ENCODE peak calls at places on chromosomes 4 and X, in four cellular contexts. T, Z, V and F are unnamed samples.

GRCh38 chr4:88106205-88106604 is 52.2 kb downstream of the ABCG2 start:
- DNase-seq in T (no peak), Z (no peak), V (no peak), F (no peak)

GRCh38 chr4:181822005-181822375 is 421.2 kb upstream of the TENM3 start:
- DNase-seq in T (no peak), Z (no peak), V (no peak), F (peak)

GRCh38 chr4:181365671-181366070 is 877.5 kb upstream of the TENM3 start:
- DNase-seq in T (no peak), Z (no peak), V (no peak), F (no peak)

GRCh38 chrX:153387345-153387744 is 13.8 kb downstream of the PNMA6E start:
- DNase-seq in T (no peak), Z (no peak), V (no peak), F (no peak)

GRCh38 chrX:43949669-43950068 is 23.5 kb downstream of the NDP start:
- DNase-seq in T (peak), Z (no peak), V (peak), F (no peak)

GRCh38 chrX:19630776-19631707 is 115.7 kb upstream of the MAP3K15 start:
- DNase-seq in T (no peak), Z (no peak), V (no peak), F (no peak)

GRCh38 chrX:82945332-82945731 is 562.8 kb upstream of the POU3F4 start:
- DNase-seq in T (no peak), Z (no peak), V (no peak), F (no peak)

GRCh38 chr4:57312296-57312695 is 202.1 kb upstream of the IGFBP7 start:
- DNase-seq in T (no peak), Z (no peak), V (no peak), F (no peak)

GRCh38 chr4:41561241-41561640 is 23.3 kb downstream of the LIMCH1 start:
- DNase-seq in T (no peak), Z (no peak), V (no peak), F (no peak)

GRCh38 chr4:41887821-41888699 is 47.2 kb upstream of the TMEM33 start:
- DNase-seq in T (peak), Z (no peak), V (peak), F (no peak)

GRCh38 chr4:48943387-48943786 is 36.8 kb upstream of the OCIAD2 start:
- DNase-seq in T (peak), Z (no peak), V (peak), F (no peak)

GRCh38 chr4:10173039-10173753 is 56.6 kb upstream of the WDR1 start:
- DNase-seq in T (no peak), Z (no peak), V (no peak), F (no peak)

GRCh38 chrX:129585691-129586090 is 45.6 kb downstream of the OCRL start:
- DNase-seq in T (no peak), Z (no peak), V (peak), F (no peak)

GRCh38 chrX:69046996-69047490 is 118.2 kb downstream of the PJA1 start:
- DNase-seq in T (no peak), Z (no peak), V (no peak), F (no peak)

GRCh38 chr4:123891901-123892300 is 495.3 kb downstream of the SPRY1 start:
- DNase-seq in T (no peak), Z (no peak), V (no peak), F (no peak)

GRCh38 chr4:164058775-164059174 is 564.3 kb downstream of the TMA16 start:
- DNase-seq in T (no peak), Z (no peak), V (no peak), F (no peak)

GRCh38 chr4:56804551-56804950 is 16.9 kb downstream of the SPINK2 start:
- DNase-seq in T (no peak), Z (peak), V (no peak), F (no peak)

GRCh38 chrX:107773206-107773605 is 2.4 kb downstream of the TSC22D3 start:
- DNase-seq in T (no peak), Z (no peak), V (no peak), F (no peak)

GRCh38 chrX:12767856-12768255 is 23.4 kb upstream of the PRPS2 start:
- DNase-seq in T (no peak), Z (no peak), V (no peak), F (peak)

GRCh38 chr4:14168919-14169318 is 541.4 kb upstream of the BOD1L1 start:
- DNase-seq in T (no peak), Z (peak), V (no peak), F (peak)

GRCh38 chr4:16089156-16089555 is 5.3 kb upstream of the PROM1 start:
- DNase-seq in T (no peak), Z (no peak), V (no peak), F (no peak)
- TF ChIP-seq FOXM1 in T (no peak), Z (no peak), V (no peak), F (no peak)

GRCh38 chrX:1598021-1598875 is 6.8 kb downstream of the AKAP17A start:
- DNase-seq in T (no peak), Z (no peak), V (no peak), F (no peak)

GRCh38 chrX:1596676-1597344 is 5.4 kb downstream of the AKAP17A start:
- DNase-seq in T (no peak), Z (no peak), V (no peak), F (no peak)

GRCh38 chrX:1597345-1598020 is 6.1 kb downstream of the AKAP17A start:
- DNase-seq in T (no peak), Z (no peak), V (no peak), F (no peak)

GRCh38 chrX:1593286-1594271 is 2.2 kb downstream of the AKAP17A start:
- DNase-seq in T (no peak), Z (no peak), V (no peak), F (no peak)

GRCh38 chrX:1595711-1596060 is 4.3 kb downstream of the AKAP17A start:
- DNase-seq in T (no peak), Z (no peak), V (no peak), F (no peak)
- TF ChIP-seq FOXM1 in T (no peak), Z (no peak), V (no peak), F (no peak)

GRCh38 chrX:53071604-53072417 is 10.4 kb upstream of the TSPYL2 start:
- DNase-seq in T (peak), Z (peak), V (peak), F (peak)

GRCh38 chrX:53071064-53071463 is 11.1 kb upstream of the TSPYL2 start:
- DNase-seq in T (no peak), Z (no peak), V (no peak), F (no peak)

GRCh38 chrX:53074987-53075386 is 7.2 kb upstream of the TSPYL2 start:
- DNase-seq in T (no peak), Z (no peak), V (no peak), F (no peak)

GRCh38 chrX:53072418-53073114 is 9.6 kb upstream of the TSPYL2 start:
- DNase-seq in T (no peak), Z (no peak), V (no peak), F (no peak)

DNA sequence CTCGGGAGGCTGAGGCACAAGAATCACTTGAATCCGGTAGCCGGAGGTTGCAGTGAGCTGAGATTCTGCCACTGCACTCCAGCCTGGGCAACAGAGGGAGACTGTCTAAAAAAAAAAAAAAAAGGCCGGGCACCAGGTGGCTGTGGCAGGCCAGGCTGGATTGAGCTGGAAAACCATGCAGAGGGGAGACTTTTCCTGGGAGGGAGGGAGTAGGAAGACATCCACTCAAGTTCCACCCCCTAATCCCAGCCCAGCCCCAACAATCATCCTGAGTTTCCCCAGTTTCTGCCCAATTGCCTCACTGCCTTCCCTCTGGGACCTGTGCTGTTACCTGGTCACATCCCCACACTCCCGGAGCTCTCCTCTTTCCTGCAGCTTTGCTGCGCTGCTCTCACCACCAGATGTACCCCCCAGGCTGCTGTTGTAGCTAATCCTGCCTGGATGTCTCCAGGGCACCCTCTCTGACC is 9.0 kb upstream of the TSPYL2 start:
- DNase-seq in T (no peak), Z (no peak), V (no peak), F (no peak)
- TF ChIP-seq FOXM1 in T (no peak), Z (no peak), V (no peak), F (no peak)

DNA sequence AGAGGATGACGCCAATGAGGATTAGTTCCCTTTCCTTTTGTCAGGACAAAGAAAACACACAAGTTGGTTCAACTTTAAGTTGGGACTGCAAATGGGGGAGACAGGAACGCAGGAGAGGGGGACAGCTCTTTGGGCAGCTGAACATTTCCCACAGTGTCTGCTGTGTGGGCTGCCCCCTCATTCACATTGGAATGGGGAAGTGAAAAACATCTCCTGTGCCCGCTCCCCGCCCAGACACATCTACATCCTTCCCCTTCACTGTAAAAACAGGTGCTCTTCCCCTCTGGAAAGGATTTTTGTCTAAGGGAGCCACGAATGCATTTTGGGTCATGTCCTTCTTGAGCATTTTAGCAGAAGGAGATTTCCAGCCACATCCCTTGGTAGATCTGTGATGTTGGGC is 44.5 kb upstream of the TBC1D9 start:
- DNase-seq in T (no peak), Z (no peak), V (no peak), F (no peak)
- TF ChIP-seq FOXM1 in T (no peak), Z (no peak), V (no peak), F (no peak)

GRCh38 chrX:115367455-115367854 is 77.9 kb downstream of the LUZP4 start:
- DNase-seq in T (no peak), Z (no peak), V (no peak), F (no peak)
- TF ChIP-seq FOXM1 in T (no peak), Z (no peak), V (no peak), F (no peak)

GRCh38 chrX:16708016-16708415 is 4.5 kb downstream of the CTPS2 start:
- DNase-seq in T (no peak), Z (no peak), V (no peak), F (no peak)

GRCh38 chrX:16696956-16697355 is 15.5 kb downstream of the CTPS2 start:
- DNase-seq in T (no peak), Z (no peak), V (no peak), F (no peak)

GRCh38 chrX:16699389-16699788 is 13.1 kb downstream of the CTPS2 start:
- DNase-seq in T (no peak), Z (no peak), V (no peak), F (no peak)

GRCh38 chrX:16700734-16701133 is 11.7 kb downstream of the CTPS2 start:
- DNase-seq in T (no peak), Z (no peak), V (peak), F (no peak)

DNA sequence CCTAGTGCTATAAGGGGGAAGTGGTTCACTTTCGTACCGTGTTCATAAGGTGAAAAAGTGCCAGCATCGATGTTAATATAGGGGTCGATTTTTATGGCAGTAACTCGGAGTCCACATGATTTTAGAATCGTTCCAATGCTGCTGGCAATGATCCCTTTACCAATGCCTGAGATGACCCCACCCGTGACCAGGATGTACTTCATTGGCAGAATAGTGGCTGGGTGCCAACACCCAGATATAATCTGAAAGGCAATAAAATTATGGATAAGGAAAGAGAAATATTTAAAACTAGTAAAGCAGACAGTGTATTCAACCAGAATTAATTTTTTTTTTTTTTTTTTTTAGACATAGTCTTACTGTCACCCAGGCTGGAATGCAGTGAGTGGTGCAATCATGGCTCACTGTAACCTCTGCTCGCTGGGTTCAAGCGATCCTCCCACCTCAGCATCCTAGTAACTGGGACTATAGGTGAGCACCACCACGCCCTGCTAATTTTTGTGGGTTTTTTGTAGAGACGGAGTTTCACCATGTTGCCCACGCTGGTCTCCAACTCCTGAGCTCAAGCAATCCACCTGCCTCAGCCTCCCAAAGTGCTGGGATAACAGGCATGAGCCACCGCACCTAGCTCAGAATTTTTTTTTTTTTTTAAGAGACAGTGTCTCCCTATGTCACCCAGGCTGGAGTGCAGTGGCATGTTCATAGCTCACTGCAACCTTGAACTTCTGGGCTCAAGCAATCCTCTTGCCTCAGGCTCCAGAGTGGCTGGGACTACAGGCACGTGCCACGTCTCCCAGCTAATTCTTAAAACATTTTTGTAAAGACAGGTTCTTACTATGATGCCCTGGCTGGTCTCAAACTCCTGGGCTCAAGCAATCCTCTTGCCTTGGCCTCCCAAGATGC is 9.5 kb downstream of the CTPS2 start:
- DNase-seq in T (no peak), Z (no peak), V (peak), F (no peak)
- TF ChIP-seq FOXM1 in T (no peak), Z (no peak), V (no peak), F (no peak)

GRCh38 chr4:157678478-157678877 is 457.9 kb downstream of the GRIA2 start:
- DNase-seq in T (no peak), Z (no peak), V (no peak), F (no peak)

DNA sequence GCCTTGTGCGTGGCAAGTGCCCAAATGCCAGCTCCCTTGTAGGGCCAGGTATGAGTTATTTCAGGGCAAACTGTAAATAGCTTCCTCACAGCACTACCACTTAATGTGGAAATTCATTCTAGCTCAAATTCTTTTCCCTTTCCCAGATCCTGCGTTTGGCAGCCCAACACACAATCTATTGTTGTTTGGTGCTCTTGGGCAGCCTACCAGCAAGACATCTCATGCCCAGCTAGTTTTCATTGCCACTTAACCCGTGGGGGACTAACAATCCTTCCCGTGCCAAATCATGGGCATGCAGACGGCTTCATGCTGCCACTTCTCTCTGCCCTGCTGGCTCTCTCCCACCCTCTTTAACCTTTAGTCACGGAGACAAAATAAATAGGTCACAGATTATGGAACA is 454.2 kb downstream of the GRIA2 start:
- DNase-seq in T (peak), Z (no peak), V (no peak), F (no peak)
- TF ChIP-seq FOXM1 in T (no peak), Z (no peak), V (no peak), F (no peak)